ENCODE peak calls at places on chromosomes 11 and 22, in four cellular contexts. One of them, this sample, is unnamed.

GRCh38 chr11:76250520-76251222 is 44.4 kb upstream of the WNT11 start:
- DNase-seq in OCI-LY7: no peak
- DNase-seq in cardiac muscle cell: no peak
- DNase-seq in mammary epithelial cell: no peak
- DNase-seq in this sample: no peak

GRCh38 chr11:44005076-44005800 is 42.5 kb upstream of the ACCSL start:
- DNase-seq in OCI-LY7: no peak
- DNase-seq in cardiac muscle cell: no peak
- DNase-seq in mammary epithelial cell: no peak
- DNase-seq in this sample: peak

GRCh38 chr11:118488480-118489109 is 38.7 kb upstream of the TTC36 start:
- DNase-seq in OCI-LY7: peak
- DNase-seq in cardiac muscle cell: peak
- DNase-seq in mammary epithelial cell: peak
- DNase-seq in this sample: no peak

GRCh38 chr11:40255457-40255856 is 1204.0 kb downstream of the LRRC4C start:
- DNase-seq in OCI-LY7: no peak
- DNase-seq in cardiac muscle cell: no peak
- DNase-seq in mammary epithelial cell: no peak
- DNase-seq in this sample: no peak

GRCh38 chr11:7977251-7977917 is 9.8 kb upstream of the EIF3F start:
- DNase-seq in OCI-LY7: peak
- DNase-seq in cardiac muscle cell: peak
- DNase-seq in mammary epithelial cell: peak
- DNase-seq in this sample: no peak

GRCh38 chr11:103849366-103849765 is 187.1 kb upstream of the DDI1 start:
- DNase-seq in OCI-LY7: no peak
- DNase-seq in cardiac muscle cell: peak
- DNase-seq in mammary epithelial cell: no peak
- DNase-seq in this sample: no peak

GRCh38 chr22:49198705-49199084 is 629.0 kb downstream of the BRD1 start:
- DNase-seq in OCI-LY7: no peak
- DNase-seq in cardiac muscle cell: no peak
- DNase-seq in mammary epithelial cell: no peak
- DNase-seq in this sample: no peak

GRCh38 chr11:8059030-8059429 is 22.0 kb upstream of the TUB start:
- DNase-seq in OCI-LY7: no peak
- DNase-seq in cardiac muscle cell: no peak
- DNase-seq in mammary epithelial cell: no peak
- DNase-seq in this sample: no peak

GRCh38 chr11:85742873-85743275 is 56.9 kb upstream of the CCDC89 start:
- DNase-seq in OCI-LY7: no peak
- DNase-seq in cardiac muscle cell: no peak
- DNase-seq in mammary epithelial cell: peak
- DNase-seq in this sample: no peak
- TF ChIP-seq CTCF in OCI-LY7: no peak
- TF ChIP-seq CTCF in cardiac muscle cell: no peak
- TF ChIP-seq CTCF in mammary epithelial cell: no peak
- TF ChIP-seq CTCF in this sample: no peak

GRCh38 chr11:123431619-123432018 is 1.6 kb downstream of the GRAMD1B start:
- DNase-seq in OCI-LY7: no peak
- DNase-seq in cardiac muscle cell: no peak
- DNase-seq in mammary epithelial cell: no peak
- DNase-seq in this sample: peak
- H3K4me3 ChIP-seq in OCI-LY7: no peak
- H3K4me3 ChIP-seq in cardiac muscle cell: peak
- H3K4me3 ChIP-seq in mammary epithelial cell: no peak
- H3K4me3 ChIP-seq in this sample: no peak

DNA sequence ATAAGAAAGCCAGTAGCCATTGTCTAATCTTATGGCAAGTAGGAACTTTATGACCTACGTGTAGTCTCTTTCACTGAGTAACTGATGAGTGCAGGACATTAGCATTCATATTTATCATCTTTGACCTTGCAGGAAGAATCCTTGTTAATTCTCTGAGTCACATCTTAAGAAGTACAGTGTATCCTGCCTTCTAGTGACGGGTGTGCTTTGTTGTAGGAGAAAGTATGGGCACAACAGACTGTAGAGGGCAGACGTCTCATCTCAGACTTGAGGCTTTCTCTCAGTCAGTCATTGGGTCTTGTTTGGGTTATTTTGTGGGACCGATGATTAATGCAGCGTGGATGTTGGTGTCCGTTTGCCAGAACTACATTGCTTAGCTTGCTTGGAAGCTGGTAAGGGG is 6.8 kb downstream of the RNF214 start:
- DNase-seq in OCI-LY7: no peak
- DNase-seq in cardiac muscle cell: peak
- DNase-seq in mammary epithelial cell: peak
- DNase-seq in this sample: no peak
- TF ChIP-seq CTCF in OCI-LY7: peak
- TF ChIP-seq CTCF in cardiac muscle cell: peak
- TF ChIP-seq CTCF in mammary epithelial cell: peak
- TF ChIP-seq CTCF in this sample: no peak

GRCh38 chr22:36014539-36015072 is 14.0 kb downstream of the RBFOX2 start:
- DNase-seq in OCI-LY7: peak
- DNase-seq in cardiac muscle cell: no peak
- DNase-seq in mammary epithelial cell: no peak
- DNase-seq in this sample: no peak
- H3K4me3 ChIP-seq in OCI-LY7: peak
- H3K4me3 ChIP-seq in cardiac muscle cell: no peak
- H3K4me3 ChIP-seq in mammary epithelial cell: no peak
- H3K4me3 ChIP-seq in this sample: no peak

GRCh38 chr22:22818861-22819855 is 68.5 kb upstream of the IGLL5 start:
- DNase-seq in OCI-LY7: peak
- DNase-seq in cardiac muscle cell: no peak
- DNase-seq in mammary epithelial cell: no peak
- DNase-seq in this sample: no peak
- TF ChIP-seq CTCF in OCI-LY7: no peak
- TF ChIP-seq CTCF in cardiac muscle cell: no peak
- TF ChIP-seq CTCF in mammary epithelial cell: no peak
- TF ChIP-seq CTCF in this sample: no peak

DNA sequence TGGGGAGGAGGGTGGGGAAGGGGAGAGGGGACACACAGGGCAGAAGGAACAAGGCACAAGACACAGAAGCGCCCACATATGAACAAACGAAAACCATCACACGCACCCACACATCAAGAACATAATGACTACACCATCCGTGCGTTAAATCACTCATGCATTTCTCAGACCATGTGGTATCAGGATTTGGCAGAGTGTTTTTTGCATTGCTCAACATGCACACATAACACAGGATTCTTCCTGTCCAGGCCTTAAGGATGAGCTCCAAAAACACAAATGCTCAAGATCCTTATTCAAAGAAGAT is 309.5 kb downstream of the CADM1 start:
- DNase-seq in OCI-LY7: peak
- DNase-seq in cardiac muscle cell: no peak
- DNase-seq in mammary epithelial cell: no peak
- DNase-seq in this sample: no peak
- H3K4me3 ChIP-seq in OCI-LY7: no peak
- H3K4me3 ChIP-seq in cardiac muscle cell: no peak
- H3K4me3 ChIP-seq in mammary epithelial cell: no peak
- H3K4me3 ChIP-seq in this sample: no peak

DNA sequence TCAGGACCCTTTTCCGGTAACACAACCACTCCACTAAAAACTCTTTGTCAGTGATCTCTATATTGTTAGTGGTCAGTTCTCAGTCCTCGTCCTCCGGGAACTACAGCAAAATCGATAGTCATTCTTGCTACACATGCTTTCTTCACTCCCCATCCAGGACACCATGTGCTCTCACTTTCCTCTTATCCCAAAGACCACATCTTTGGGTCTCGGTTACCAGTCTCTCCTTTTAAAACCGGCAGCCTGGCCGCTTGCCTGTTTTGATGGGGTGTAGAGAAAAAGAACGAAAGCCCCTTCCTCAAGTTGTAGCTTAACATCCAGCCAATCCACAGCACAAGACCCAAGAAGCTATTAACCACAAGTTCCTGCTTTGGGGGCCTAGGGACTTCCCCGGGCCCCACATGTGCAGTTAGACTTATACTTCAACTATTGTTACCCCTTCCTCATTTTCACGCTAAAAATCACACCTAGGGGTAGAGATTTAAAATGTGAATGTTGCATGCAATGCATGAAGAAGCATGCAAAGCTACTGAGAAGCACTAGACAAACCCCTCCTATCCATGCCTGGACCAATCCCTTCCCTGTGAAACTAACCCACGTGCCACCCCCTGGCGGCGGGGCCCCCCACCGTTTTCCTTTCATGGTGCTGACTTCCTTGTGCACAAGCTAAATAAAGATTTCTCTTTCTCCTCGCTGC is 1.5 kb upstream of the TOLLIP start:
- DNase-seq in OCI-LY7: peak
- DNase-seq in cardiac muscle cell: no peak
- DNase-seq in mammary epithelial cell: no peak
- DNase-seq in this sample: no peak
- TF ChIP-seq CTCF in OCI-LY7: no peak
- TF ChIP-seq CTCF in cardiac muscle cell: no peak
- TF ChIP-seq CTCF in mammary epithelial cell: no peak
- TF ChIP-seq CTCF in this sample: no peak